ENCODE peak calls at places on chromosomes 7 and 10, in nine cellular contexts. F is HCT116, P is IMR-90, D is ovary, T is endodermal cell, V is mammary epithelial cell, C is transverse colon, E is upper lobe of right lung, K is tibial artery. G is an unnamed sample. For H3K27me3, the result is how much of the 10 kb centered on the place peaks cover.

GRCh38 chr7:84950836-84951235 is 236.0 kb downstream of the SEMA3D start:
- DNase-seq in V (no peak), K (no peak), E (no peak), P (peak), T (no peak), D (no peak), F (no peak), C (no peak), G (no peak)

GRCh38 chr7:139827042-139827441 is 2.0 kb upstream of the TBXAS1 start:
- DNase-seq in P (no peak), V (no peak), F (peak), K (no peak), T (no peak), D (no peak), C (no peak), E (no peak), G (no peak)

GRCh38 chr10:110399163-110400094 is 94.7 kb upstream of the SMNDC1 start:
- DNase-seq in V (peak), E (no peak), D (no peak), F (peak), C (no peak), P (peak), T (no peak), K (no peak), G (peak)

GRCh38 chr7:80614911-80615310 is 23.5 kb upstream of the CD36 start:
- DNase-seq in P (peak), V (peak), K (no peak), D (no peak), C (no peak), F (no peak), E (no peak), T (no peak), G (no peak)

GRCh38 chr7:138064856-138065357 is 11.4 kb upstream of the AKR1D1 start:
- DNase-seq in D (no peak), C (no peak), T (peak), E (no peak), K (no peak), F (no peak), P (peak), V (peak), G (no peak)

GRCh38 chr10:29617880-29618340 is 16.9 kb downstream of the SVIL start:
- DNase-seq in C (no peak), T (peak), E (no peak), K (no peak), F (no peak), V (no peak), P (no peak), D (peak), G (no peak)

GRCh38 chr7:55438765-55439525 is 73.8 kb downstream of the LANCL2 start:
- DNase-seq in V (peak), P (peak), D (no peak), C (peak), E (peak), T (no peak), F (no peak), K (no peak), G (no peak)

GRCh38 chr7:102125127-102125561 is 161.5 kb upstream of the SH2B2 start:
- DNase-seq in K (peak), V (no peak), E (peak), P (peak), D (peak), F (peak), T (peak), C (peak), G (no peak)

GRCh38 chr10:34539533-34540315 is 275.4 kb downstream of the PARD3 start:
- DNase-seq in F (no peak), E (no peak), T (no peak), K (peak), C (peak), V (no peak), P (no peak), D (no peak), G (no peak)

GRCh38 chr7:155756322-155756721 is 55.9 kb downstream of the SHH start:
- DNase-seq in C (no peak), E (no peak), T (no peak), K (no peak), P (no peak), F (no peak), V (no peak), D (no peak), G (no peak)

GRCh38 chr7:50837965-50838364 is 55.3 kb upstream of the GRB10 start:
- DNase-seq in K (no peak), E (no peak), F (no peak), D (no peak), P (peak), T (no peak), C (no peak), V (peak), G (no peak)

GRCh38 chr10:34816067-34817002 is 1.2 kb upstream of the PARD3 start:
- DNase-seq in F (no peak), E (no peak), T (peak), V (no peak), C (peak), K (peak), D (peak), P (peak), G (no peak)

GRCh38 chr7:23205861-23206510 is 24.1 kb downstream of the NUP42 start:
- DNase-seq in V (no peak), C (no peak), K (no peak), E (no peak), F (no peak), P (no peak), D (peak), T (no peak), G (no peak)

GRCh38 chr10:42976353-42977031 is 100.4 kb upstream of the RET start:
- DNase-seq in V (no peak), C (no peak), K (peak), D (no peak), E (no peak), P (no peak), T (no peak), F (no peak), G (peak)

GRCh38 chr10:110813743-110814472 is 57.8 kb upstream of the PDCD4 start:
- DNase-seq in T (no peak), P (no peak), E (no peak), D (no peak), K (no peak), F (no peak), C (no peak), V (no peak), G (no peak)

GRCh38 chr7:151867912-151868804 is 8.8 kb downstream of the PRKAG2 start:
- DNase-seq in D (peak), T (no peak), E (no peak), F (no peak), C (no peak), V (no peak), P (no peak), K (no peak), G (peak)

GRCh38 chr10:99906470-99906869 is 103.3 kb downstream of the DNMBP start:
- DNase-seq in E (no peak), T (no peak), V (peak), D (peak), K (peak), P (peak), C (no peak), F (peak), G (no peak)

GRCh38 chr10:4766449-4766848 is 59.6 kb upstream of the AKR1E2 start:
- DNase-seq in E (no peak), D (no peak), C (no peak), K (no peak), T (no peak), V (peak), P (peak), F (no peak), G (no peak)

GRCh38 chr10:117214401-117214800 is 17.1 kb downstream of the KCNK18 start:
- DNase-seq in P (peak), C (no peak), T (no peak), K (no peak), E (no peak), F (no peak), D (no peak), V (peak), G (no peak)

GRCh38 chr7:121994625-121995410 is 121.9 kb downstream of the PTPRZ1 start:
- DNase-seq in P (peak), C (peak), F (peak), D (peak), K (peak), V (peak), E (no peak), T (peak), G (peak)

GRCh38 chr10:93288679-93289634 is 193.2 kb downstream of the MYOF start:
- DNase-seq in D (peak), V (peak), E (peak), F (peak), T (peak), K (peak), P (peak), C (peak), G (peak)

GRCh38 chr10:85786401-85786899 is 580.1 kb downstream of the GRID1 start:
- DNase-seq in E (no peak), T (peak), D (no peak), F (peak), V (no peak), K (no peak), C (no peak), P (no peak), G (no peak)

GRCh38 chr7:43290978-43291377 is 178.5 kb downstream of the HECW1 start:
- DNase-seq in T (no peak), F (no peak), P (no peak), D (no peak), V (no peak), K (no peak), C (no peak), E (no peak), G (no peak)
- H3K4me3 ChIP-seq in T (peak), F (no peak), P (no peak), D (no peak), V (no peak), K (no peak), C (no peak), E (no peak), G (no peak)

DNA sequence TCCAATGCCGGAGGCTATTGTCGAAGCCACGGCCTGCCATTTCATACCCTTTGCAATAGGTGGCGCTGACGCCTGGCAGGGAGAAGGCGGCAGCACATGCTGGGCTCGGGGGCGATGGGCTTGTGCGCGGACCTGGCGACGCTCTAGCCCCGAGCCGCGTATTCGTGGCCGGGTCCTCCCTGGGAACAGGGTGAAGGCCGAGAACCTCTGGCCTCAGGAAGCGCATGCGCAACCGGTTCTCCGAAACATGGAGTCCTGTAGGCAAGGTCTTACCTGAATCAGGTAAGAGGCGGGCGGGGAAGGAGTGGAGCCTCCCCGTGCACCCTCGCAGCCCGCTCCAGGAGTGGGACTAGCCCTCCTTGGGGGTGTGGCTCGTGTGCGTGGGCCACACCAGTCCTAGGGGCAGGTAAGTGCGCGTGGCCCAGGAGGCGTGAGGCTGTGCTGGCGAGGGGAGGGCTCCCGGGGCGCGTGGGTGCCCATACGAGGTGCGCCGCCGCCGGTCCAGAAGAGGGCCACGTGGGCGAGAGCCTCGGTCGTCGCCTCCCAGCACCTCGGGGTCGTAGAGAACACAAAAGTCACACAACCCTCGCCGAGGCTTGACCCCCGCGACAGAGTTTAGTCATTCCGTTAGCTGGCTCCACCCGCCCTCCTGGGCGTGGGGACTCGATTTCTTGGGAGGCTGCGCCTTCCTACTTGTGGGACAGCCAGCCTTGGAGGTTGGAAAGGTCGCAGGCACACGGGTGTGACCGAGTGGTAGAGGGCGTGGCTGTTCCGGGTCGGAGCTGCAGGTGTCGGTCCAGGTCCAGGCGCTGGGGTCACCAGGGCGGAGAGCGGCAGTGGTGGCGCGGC is 5.5 kb upstream of the MEST start:
- DNase-seq in T (peak), C (peak), D (peak), K (no peak), V (no peak), F (peak), E (peak), P (no peak), G (peak)
- H3K27me3 ChIP-seq in T (under half), C (under half), D (under half), K (under half), V (under half), F (under half), E (under half), P (under half), G (under half)

DNA sequence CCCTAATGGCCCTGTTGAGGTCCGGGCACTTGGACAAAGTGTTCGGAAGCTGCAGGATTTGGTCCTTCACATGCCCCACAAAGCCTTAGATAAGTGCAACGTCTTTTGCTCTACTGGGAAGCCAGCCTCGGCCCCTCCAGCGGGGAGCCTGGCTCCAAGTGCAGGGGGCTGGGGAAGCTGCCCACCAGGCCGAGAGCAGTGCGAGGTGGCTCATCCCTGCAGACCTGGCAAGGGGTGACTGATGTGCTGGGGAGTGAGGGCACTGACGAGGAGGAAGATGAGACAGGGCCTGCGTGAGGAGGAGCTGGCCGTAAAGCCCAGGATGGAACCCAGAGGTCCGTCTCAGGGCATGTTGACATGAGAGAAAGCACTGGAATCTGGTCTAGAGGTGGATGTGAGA is 135.8 kb upstream of the NPS start:
- DNase-seq in D (no peak), V (no peak), C (no peak), P (no peak), E (peak), K (no peak), T (no peak), F (no peak), G (no peak)
- H3K27ac ChIP-seq in D (no peak), V (no peak), C (no peak), P (no peak), E (no peak), K (no peak), T (no peak), F (no peak), G (no peak)

DNA sequence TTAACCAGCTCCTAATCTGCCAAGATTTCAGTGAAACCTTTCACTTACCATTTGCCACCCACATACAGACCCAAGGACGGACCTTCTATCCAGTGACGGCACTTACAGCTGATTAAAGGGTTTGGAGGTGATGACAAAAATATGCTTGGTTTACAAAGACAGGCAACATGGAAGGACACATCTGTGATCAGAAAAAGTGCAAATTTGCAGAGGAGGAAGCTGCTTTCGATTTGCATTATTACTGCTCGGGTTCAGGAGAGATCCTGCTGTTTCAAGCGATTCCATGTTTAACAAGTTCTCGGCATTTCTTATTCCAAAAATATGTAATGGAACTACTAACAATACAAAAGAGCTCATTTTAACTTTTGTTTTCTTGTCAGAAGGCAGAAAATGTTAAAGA is 109.0 kb downstream of the JAZF1 start:
- DNase-seq in F (no peak), T (no peak), C (no peak), D (no peak), K (no peak), E (no peak), P (no peak), V (no peak), G (no peak)
- H3K4me3 ChIP-seq in F (no peak), T (no peak), C (no peak), D (peak), K (no peak), E (no peak), P (no peak), V (no peak), G (no peak)

DNA sequence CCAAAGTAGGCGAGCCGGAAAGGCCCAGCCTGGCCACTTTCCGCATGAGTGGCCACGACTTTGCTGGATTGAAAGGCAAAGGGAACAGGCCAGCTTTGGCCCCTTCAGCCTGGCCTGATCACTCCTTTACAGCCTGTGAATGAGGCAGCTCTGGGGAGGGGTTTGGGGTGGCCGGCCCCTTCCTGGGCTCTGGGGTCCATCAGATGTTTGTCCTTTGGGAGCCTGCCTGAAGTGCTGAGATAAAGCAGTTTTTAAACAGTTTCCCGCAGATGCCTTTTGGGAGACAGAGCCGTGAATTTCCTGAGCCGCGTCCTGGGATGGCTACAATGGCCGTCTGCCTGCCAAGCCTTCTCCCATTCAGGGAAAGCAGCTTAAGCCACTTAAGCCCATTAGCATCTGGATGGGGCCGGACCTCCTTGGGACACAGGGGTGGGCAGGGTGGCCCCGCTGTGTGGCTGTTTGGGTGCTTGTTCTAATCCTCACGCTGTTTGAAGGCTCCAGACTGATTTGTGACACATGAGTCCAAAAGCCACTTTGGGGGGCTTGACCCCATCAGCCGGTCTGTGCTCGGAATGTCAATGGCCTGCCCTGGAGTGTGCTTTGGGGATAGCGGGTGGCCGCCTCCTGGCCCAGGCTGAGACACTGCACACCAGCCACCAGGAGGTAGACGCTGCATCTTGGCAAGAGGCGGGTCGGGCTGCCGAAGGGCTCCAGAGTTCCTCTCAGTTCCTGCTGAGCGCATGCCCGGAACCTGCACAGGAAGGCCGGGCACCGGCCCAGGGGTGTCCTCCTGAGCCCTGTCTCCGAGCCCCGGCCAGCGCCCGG is 38.9 kb downstream of the NKX6-2 start:
- DNase-seq in K (no peak), V (no peak), D (no peak), T (peak), F (no peak), C (no peak), P (no peak), E (no peak), G (no peak)
- H3K27me3 ChIP-seq in K (under half), V (under half), D (under half), T (under half), F (under half), C (under half), P (under half), E (under half), G (under half)

GRCh38 chr10:121927841-121928527 is at the start of gene ATE1:
- DNase-seq in T (peak), V (peak), C (peak), F (peak), K (peak), D (peak), E (peak), P (peak), G (peak)
- H3K27ac ChIP-seq in T (peak), V (peak), C (peak), F (peak), K (peak), D (peak), E (peak), P (peak), G (peak)

GRCh38 chr10:77201135-77202111 is 436.2 kb downstream of the KCNMA1 start:
- DNase-seq in P (peak), C (no peak), K (no peak), T (no peak), E (no peak), F (no peak), V (no peak), D (no peak), G (no peak)

GRCh38 chr10:77207182-77208165 is 430.1 kb downstream of the KCNMA1 start:
- DNase-seq in F (no peak), K (no peak), D (no peak), V (no peak), T (no peak), P (no peak), C (no peak), E (no peak), G (no peak)

GRCh38 chr10:77204171-77204570 is 433.4 kb downstream of the KCNMA1 start:
- DNase-seq in F (no peak), D (no peak), V (no peak), E (no peak), C (no peak), P (no peak), T (no peak), K (no peak), G (no peak)

GRCh38 chr10:77205135-77205534 is 432.5 kb downstream of the KCNMA1 start:
- DNase-seq in D (no peak), T (no peak), P (no peak), F (no peak), C (no peak), E (no peak), K (no peak), V (no peak), G (no peak)

DNA sequence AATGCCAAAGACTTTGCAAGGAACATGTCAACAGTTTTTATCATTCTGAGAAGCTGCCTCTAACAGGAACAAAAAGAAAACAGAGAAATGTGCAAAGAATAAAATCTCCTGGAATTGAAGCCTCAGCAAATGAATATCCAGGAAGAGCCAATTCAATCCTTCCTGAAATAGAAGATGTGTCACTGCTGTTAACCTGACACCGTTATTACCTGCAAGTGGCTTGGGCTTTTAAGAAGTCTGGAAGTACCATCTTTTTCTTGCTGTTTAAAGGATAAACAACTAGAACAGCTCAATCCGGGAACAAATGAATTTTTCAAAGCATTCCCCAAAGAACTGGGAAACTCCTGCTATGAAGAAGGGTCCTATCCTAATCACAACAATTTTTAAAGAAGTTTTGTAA is 434.8 kb downstream of the KCNMA1 start:
- DNase-seq in C (no peak), P (no peak), T (no peak), D (no peak), K (no peak), E (no peak), V (no peak), F (no peak), G (no peak)
- H3K4me3 ChIP-seq in C (no peak), P (no peak), T (no peak), D (no peak), K (no peak), E (no peak), V (no peak), F (no peak), G (no peak)